ENCODE peak calls at places on chromosomes 16 and 17, in five cellular contexts. B is kidney, Y is AG04450, U is dorsolateral prefrontal cortex, G is GM20000. P is an unnamed sample.

GRCh38 chr17:48928876-48929811 is 15.5 kb downstream of the SNF8 start:
- DNase-seq in G (no peak), U (no peak), Y (no peak), B (no peak), P (no peak)

GRCh38 chr17:61635913-61636432 is 45.0 kb upstream of the NACA2 start:
- DNase-seq in Y (peak), B (no peak), G (peak), U (no peak), P (peak)

GRCh38 chr17:27544350-27545131 is 86.4 kb upstream of the LGALS9 start:
- DNase-seq in U (no peak), G (peak), Y (no peak), B (no peak), P (no peak)

GRCh38 chr17:14310584-14310983 is 9.7 kb downstream of the HS3ST3B1 start:
- DNase-seq in U (no peak), Y (no peak), B (no peak), G (no peak), P (no peak)

GRCh38 chr17:6749519-6749918 is 6.3 kb upstream of the XAF1 start:
- DNase-seq in G (no peak), B (no peak), Y (no peak), U (no peak), P (no peak)

GRCh38 chr16:1192384-1193073 is 32.5 kb downstream of the TPSG1 start:
- DNase-seq in B (no peak), Y (no peak), G (no peak), U (no peak), P (no peak)

GRCh38 chr16:17635183-17635582 is 164.4 kb upstream of the XYLT1 start:
- DNase-seq in U (no peak), B (no peak), G (no peak), Y (no peak), P (no peak)

GRCh38 chr17:49696233-49696761 is 11.5 kb downstream of the SLC35B1 start:
- DNase-seq in U (no peak), Y (no peak), G (peak), B (no peak), P (no peak)

GRCh38 chr17:18997650-18998196 is 6.8 kb downstream of the FAM83G start:
- DNase-seq in Y (no peak), G (no peak), B (no peak), U (no peak), P (no peak)

GRCh38 chr16:2519711-2520080 is 475 bp upstream of the AMDHD2 start:
- DNase-seq in U (no peak), B (no peak), G (no peak), Y (no peak), P (no peak)

GRCh38 chr16:79610771-79611170 is 10.2 kb upstream of the MAF start:
- DNase-seq in U (no peak), G (no peak), Y (no peak), B (no peak), P (no peak)

GRCh38 chr16:85369741-85370528 is 243.2 kb upstream of the GSE1 start:
- DNase-seq in U (no peak), G (peak), Y (no peak), B (peak), P (peak)

GRCh38 chr17:75822119-75822799 is 21.9 kb downstream of the UNC13D start:
- DNase-seq in Y (no peak), G (peak), B (peak), U (peak), P (no peak)

GRCh38 chr17:37791434-37791833 is 46.6 kb upstream of the HNF1B start:
- DNase-seq in G (peak), Y (no peak), U (no peak), B (no peak), P (peak)

GRCh38 chr17:47996201-47996600 is 25.3 kb downstream of the CDK5RAP3 start:
- DNase-seq in B (no peak), G (no peak), Y (no peak), U (no peak), P (no peak)

GRCh38 chr16:75445298-75445697 is 12.0 kb upstream of the CFDP1 start:
- DNase-seq in Y (no peak), U (no peak), G (no peak), B (no peak), P (no peak)

GRCh38 chr17:10824874-10825273 is 13.0 kb downstream of the PIRT start:
- DNase-seq in G (no peak), B (no peak), Y (no peak), U (no peak), P (no peak)

GRCh38 chr16:6602401-6602800 is 730.2 kb upstream of the RBFOX1 start:
- DNase-seq in B (no peak), Y (no peak), G (no peak), U (no peak), P (no peak)

DNA sequence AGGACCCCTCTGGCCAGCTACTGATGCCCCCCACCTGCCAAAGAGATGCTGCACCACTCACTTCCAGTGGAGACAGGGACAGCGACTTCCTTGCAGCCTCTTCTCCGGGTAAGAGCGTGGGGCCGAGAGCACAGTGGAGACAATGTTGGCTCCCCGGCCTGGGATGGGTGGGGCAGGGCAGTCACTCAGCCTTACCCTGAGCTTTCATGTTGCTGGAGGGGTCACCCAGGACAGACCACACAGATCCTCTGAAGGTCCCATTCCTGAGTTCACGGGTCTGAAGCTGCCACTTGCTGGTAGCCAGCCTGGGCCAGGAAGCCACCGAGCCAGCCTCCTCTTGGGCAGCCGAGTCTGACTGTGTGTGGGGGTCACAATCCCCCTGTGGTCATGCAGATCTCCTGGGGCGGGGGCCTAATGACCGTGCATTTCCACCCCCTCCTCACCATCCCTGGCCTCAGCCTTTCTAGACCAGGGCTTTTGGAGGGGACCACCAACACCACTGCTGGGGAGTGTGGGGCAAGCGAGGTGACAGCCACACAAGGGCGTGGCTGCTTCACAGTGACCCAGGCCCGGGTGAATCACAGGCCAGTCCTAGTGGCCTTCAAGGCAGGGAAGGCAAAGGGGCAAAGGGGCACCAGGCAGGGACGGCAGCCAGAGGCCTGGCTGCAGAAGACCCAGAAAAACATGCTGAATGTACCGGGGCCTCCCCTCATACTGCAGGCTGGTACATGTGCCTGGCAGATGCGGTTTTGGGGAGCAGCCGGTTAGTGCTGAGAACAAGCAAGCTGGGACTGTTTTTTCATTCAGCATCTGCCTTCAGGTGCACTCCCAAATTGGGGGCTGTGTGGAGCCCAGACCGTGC is 10.4 kb downstream of the TAF1C start:
- DNase-seq in Y (no peak), G (peak), B (peak), U (no peak), P (no peak)
- TF ChIP-seq CTCF in Y (no peak), G (no peak), B (no peak), U (no peak), P (no peak)

GRCh38 chr16:11502239-11502638 is 84.5 kb downstream of the LITAF start:
- DNase-seq in B (no peak), G (no peak), U (no peak), Y (no peak), P (no peak)
- TF ChIP-seq CTCF in B (no peak), G (no peak), U (no peak), Y (no peak), P (no peak)

GRCh38 chr17:45868276-45868675 is 23.6 kb downstream of the SPPL2C start:
- DNase-seq in G (no peak), U (no peak), B (no peak), Y (no peak), P (no peak)
- TF ChIP-seq CTCF in G (no peak), U (no peak), B (no peak), Y (no peak), P (no peak)

GRCh38 chr17:66426397-66427033 is 124.1 kb downstream of the PRKCA start:
- DNase-seq in B (no peak), G (peak), Y (no peak), U (no peak), P (no peak)

GRCh38 chr17:66423436-66423922 is 121.1 kb downstream of the PRKCA start:
- DNase-seq in U (no peak), Y (no peak), B (no peak), G (no peak), P (no peak)

GRCh38 chr17:66420961-66421371 is 118.6 kb downstream of the PRKCA start:
- DNase-seq in B (no peak), Y (no peak), G (peak), U (no peak), P (no peak)

GRCh38 chr17:66425751-66426396 is 123.5 kb downstream of the PRKCA start:
- DNase-seq in Y (no peak), B (no peak), G (no peak), U (no peak), P (no peak)

GRCh38 chr17:66422181-66422580 is 119.8 kb downstream of the PRKCA start:
- DNase-seq in Y (no peak), U (no peak), G (no peak), B (no peak), P (peak)
- TF ChIP-seq CTCF in Y (no peak), U (no peak), G (no peak), B (no peak), P (no peak)

DNA sequence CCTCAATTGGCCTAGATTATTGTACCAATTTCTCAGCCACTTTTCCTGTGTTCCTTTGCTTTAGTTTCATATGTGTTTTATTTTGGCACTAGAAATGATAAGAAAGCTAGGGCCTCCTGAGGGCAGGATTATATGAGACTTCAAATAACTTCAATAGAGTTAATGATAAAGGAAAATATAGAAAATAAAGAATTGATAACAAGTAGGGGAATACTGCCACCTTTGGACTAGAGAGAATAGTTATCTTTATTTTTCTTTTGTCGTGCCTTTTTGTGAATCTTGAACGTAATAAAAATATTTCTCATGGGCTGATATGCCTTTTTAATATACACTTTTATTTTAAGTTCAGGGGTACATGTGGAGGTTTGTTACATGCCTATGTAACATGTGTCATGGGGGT is 29.3 kb upstream of the RBL2 start:
- DNase-seq in Y (no peak), U (no peak), B (no peak), G (no peak), P (no peak)
- TF ChIP-seq CTCF in Y (no peak), U (no peak), B (no peak), G (no peak), P (peak)

DNA sequence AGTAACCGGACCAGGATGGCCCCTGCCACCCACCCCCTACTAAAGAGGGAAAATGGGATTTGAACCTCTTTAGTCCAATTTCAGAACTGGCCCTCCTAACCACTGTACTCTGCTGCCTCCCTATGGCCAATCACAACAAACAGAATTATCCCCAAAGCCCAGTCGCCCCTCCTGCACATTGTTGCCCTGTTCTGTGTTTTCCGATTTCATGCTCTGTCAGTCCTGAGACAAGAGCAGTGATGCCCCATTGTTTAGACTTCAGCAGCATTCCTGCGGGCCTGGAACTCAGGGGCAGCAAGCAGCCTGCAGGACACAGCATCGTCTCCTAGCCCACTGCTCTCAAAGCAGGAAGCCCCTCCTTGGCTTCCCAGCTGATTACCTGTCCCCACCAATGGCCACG is 20.5 kb upstream of the KLHL11 start:
- DNase-seq in Y (no peak), G (no peak), U (no peak), B (no peak), P (no peak)
- TF ChIP-seq CTCF in Y (peak), G (no peak), U (peak), B (peak), P (peak)

GRCh38 chr17:13003454-13003851 is 14.4 kb downstream of the ELAC2 start:
- DNase-seq in U (no peak), B (peak), G (no peak), Y (no peak), P (no peak)
- TF ChIP-seq CTCF in U (peak), B (no peak), G (no peak), Y (no peak), P (peak)